ENCODE peak calls at places on chromosomes 7 and 10, in six cellular contexts. C is right lobe of liver, N is psoas muscle, M is heart left ventricle, A is A673, O is K562. W is an unnamed sample.

GRCh38 chr7:136138991-136139390 is 161.8 kb upstream of the MTPN start:
- DNase-seq in M (no peak), A (no peak), C (no peak), O (no peak), N (no peak), W (no peak)

GRCh38 chr7:130845581-130846085 is 111.6 kb upstream of the KLF14 start:
- DNase-seq in A (no peak), O (no peak), M (no peak), N (no peak), C (no peak), W (no peak)

GRCh38 chr7:144812379-144813283 is 23.2 kb downstream of the TPK1 start:
- DNase-seq in O (no peak), A (peak; percentile 19), N (no peak), C (no peak), M (no peak), W (no peak)

GRCh38 chr10:113982745-113983144 is 60.9 kb upstream of the ADRB1 start:
- DNase-seq in M (no peak), A (peak; percentile 45), N (no peak), C (peak; percentile 36), O (no peak), W (no peak)

GRCh38 chr10:33122014-33122788 is 164.2 kb upstream of the ITGB1 start:
- DNase-seq in C (no peak), N (no peak), O (no peak), M (no peak), A (no peak), W (no peak)

GRCh38 chr7:46810986-46811385 is 770.9 kb downstream of the TNS3 start:
- DNase-seq in M (no peak), N (no peak), A (no peak), O (no peak), C (no peak), W (no peak)

GRCh38 chr7:81138850-81139249 is 220.0 kb upstream of the SEMA3C start:
- DNase-seq in O (no peak), C (no peak), A (no peak), M (no peak), N (no peak), W (no peak)

GRCh38 chr10:13462551-13462950 is 66.3 kb downstream of the BEND7 start:
- DNase-seq in C (no peak), O (no peak), N (no peak), A (no peak), M (no peak), W (no peak)

GRCh38 chr10:124125305-124126116 is 32.1 kb upstream of the CHST15 start:
- DNase-seq in M (no peak), C (no peak), N (no peak), A (peak; percentile 12), O (no peak), W (no peak)

GRCh38 chr7:64636386-64636785 is 29.5 kb upstream of the ZNF107 start:
- DNase-seq in M (no peak), C (no peak), O (peak; percentile 8), N (no peak), A (no peak), W (no peak)

GRCh38 chr7:23012797-23013714 is 874 bp downstream of the HYCC1 start:
- DNase-seq in N (peak; percentile 30), O (peak; percentile 77), A (no peak), M (peak; percentile 41), C (peak; percentile 56), W (peak; percentile 59)

GRCh38 chr10:72158174-72158573 is 57.6 kb upstream of the ANAPC16 start:
- DNase-seq in O (no peak), A (peak; percentile 86), M (no peak), C (no peak), N (no peak), W (no peak)

GRCh38 chr10:1019362-1019761 is 6.3 kb downstream of the IDI2 start:
- DNase-seq in C (no peak), M (no peak), A (no peak), N (no peak), O (no peak), W (no peak)

GRCh38 chr7:4108951-4109350 is 573.1 kb upstream of the FOXK1 start:
- DNase-seq in N (no peak), O (no peak), C (no peak), M (no peak), A (no peak), W (no peak)

GRCh38 chr10:98391578-98391991 is 23.4 kb downstream of the PYROXD2 start:
- DNase-seq in O (no peak), A (no peak), M (peak; percentile 49), N (peak; percentile 70), C (no peak), W (no peak)

GRCh38 chr10:35890061-35890969 is 248.2 kb upstream of the FZD8 start:
- DNase-seq in O (no peak), M (no peak), N (no peak), C (no peak), A (peak; percentile 71), W (no peak)

GRCh38 chr7:14332155-14332554 is 342.7 kb upstream of the ETV1 start:
- DNase-seq in C (no peak), A (peak; percentile 4), O (no peak), N (no peak), M (peak; percentile 41), W (no peak)

GRCh38 chr7:78852951-78853350 is 600.5 kb downstream of the MAGI2 start:
- DNase-seq in A (no peak), M (no peak), C (no peak), N (no peak), O (no peak), W (no peak)

GRCh38 chr7:120995659-120996058 is 7.1 kb downstream of the CPED1 start:
- DNase-seq in A (no peak), O (no peak), C (no peak), N (no peak), M (no peak), W (no peak)

GRCh38 chr7:26508917-26509316 is 217.3 kb downstream of the SNX10 start:
- DNase-seq in M (no peak), C (no peak), A (no peak), N (no peak), O (no peak), W (peak; percentile 31)

GRCh38 chr7:132080967-132081668 is 495.2 kb downstream of the PLXNA4 start:
- DNase-seq in M (no peak), O (no peak), A (no peak), N (no peak), C (no peak), W (no peak)

GRCh38 chr10:15202639-15203038 is 34.1 kb upstream of the NMT2 start:
- DNase-seq in M (no peak), A (no peak), O (no peak), N (no peak), C (no peak), W (no peak)

GRCh38 chr10:11539191-11539868 is 72.1 kb downstream of the USP6NL start:
- DNase-seq in O (peak; percentile 58), N (no peak), M (no peak), C (no peak), A (peak; percentile 87), W (no peak)

DNA sequence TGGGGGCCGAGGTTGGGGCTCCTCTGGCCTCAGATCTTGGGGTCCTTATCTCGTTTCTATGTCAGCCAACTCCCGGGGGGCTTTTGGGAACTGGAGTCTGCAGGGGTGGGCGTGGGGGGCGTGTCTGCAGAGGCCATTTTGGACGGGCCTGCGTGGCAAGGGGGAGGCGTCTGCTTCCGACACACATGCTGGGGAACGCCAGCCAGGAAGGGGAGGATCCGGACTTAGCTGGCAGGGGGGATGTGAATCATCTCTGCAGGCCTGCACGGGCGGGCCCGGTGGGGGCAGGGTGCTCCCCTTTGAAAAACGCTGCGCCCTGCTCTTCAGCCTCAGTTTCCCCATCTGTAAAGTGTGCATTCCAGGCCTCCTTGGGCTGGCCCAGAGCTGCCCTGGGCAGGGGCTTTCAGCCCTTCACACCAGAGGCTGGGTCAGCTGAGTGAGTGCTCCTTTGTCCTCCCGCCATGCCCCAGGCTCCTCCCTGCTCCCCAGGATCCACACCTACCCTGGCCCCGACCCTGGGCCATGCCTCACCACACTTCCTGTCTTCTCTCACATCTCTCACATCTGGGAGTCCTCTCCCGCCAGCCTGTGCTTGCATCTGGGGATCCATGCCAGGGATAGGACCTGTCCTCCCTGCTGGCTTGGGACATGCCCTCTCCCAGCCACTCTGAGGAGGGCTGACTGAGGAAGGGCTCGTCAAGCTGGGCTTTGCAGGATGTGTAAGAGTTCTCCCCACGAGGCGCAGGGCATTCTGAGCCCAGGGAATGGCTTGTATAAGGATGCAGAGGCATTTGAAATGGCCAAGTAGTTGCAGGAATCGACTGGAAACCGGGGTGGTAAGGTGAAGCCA is 172.6 kb upstream of the TNRC18 start:
- DNase-seq in C (no peak), O (peak; percentile 94), M (peak; percentile 79), A (peak; percentile 97), N (peak; percentile 88), W (peak; percentile 26)
- H3K4me1 ChIP-seq in C (no peaks in the 10 kb centered on the region), O (peaks cover 89% of the 10 kb centered on the region), M (peaks cover 65% of the 10 kb centered on the region), A (peaks cover 41% of the 10 kb centered on the region), N (peaks cover 5% of the 10 kb centered on the region), W (peaks cover 44% of the 10 kb centered on the region)

GRCh38 chr10:84308021-84308420 is 20.4 kb upstream of the CCSER2 start:
- DNase-seq in N (no peak), C (no peak), O (no peak), A (no peak), M (no peak), W (no peak)

GRCh38 chr10:84308481-84309304 is 19.7 kb upstream of the CCSER2 start:
- DNase-seq in N (peak; percentile 21), O (peak; percentile 29), A (peak; percentile 83), M (peak; percentile 63), C (no peak), W (no peak)

GRCh38 chr10:84310470-84310869 is 17.9 kb upstream of the CCSER2 start:
- DNase-seq in M (no peak), C (no peak), A (no peak), N (no peak), O (peak; percentile 53), W (no peak)

GRCh38 chr10:84302223-84302622 is 26.2 kb upstream of the CCSER2 start:
- DNase-seq in C (no peak), A (no peak), O (no peak), N (no peak), M (no peak), W (no peak)

DNA sequence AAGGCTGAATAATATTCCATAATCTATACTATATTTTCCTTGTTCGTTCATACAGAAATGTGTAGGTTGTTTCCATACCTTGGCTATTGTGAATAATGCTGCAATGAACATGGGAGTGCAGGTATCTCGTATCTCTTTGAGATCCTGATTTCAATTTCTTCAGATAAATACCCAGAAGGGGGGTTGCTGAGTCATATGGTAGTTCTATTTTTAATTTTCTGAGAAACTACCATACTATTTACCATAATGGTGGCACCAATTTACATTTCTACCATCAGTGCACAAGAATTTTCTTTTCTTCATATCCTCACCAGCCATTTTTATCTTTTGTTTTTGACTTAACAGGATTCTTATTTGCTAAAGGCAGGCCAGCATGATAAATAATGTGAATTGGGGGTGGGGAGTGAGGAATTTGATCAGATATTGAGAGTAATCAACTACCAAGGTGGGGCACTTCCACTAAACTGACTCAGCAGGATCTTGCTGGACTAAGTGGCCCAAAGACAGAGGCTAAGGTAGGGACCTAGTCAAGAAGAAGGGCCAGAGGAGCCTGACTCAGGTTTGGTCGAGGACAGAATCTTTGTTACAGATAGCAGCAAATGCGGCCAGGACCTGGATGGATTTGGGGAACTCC is 21.5 kb upstream of the CCSER2 start:
- DNase-seq in A (no peak), N (no peak), C (no peak), O (no peak), M (no peak), W (no peak)
- H3K4me1 ChIP-seq in A (peaks cover 14% of the 10 kb centered on the region), N (no peaks in the 10 kb centered on the region), C (no peaks in the 10 kb centered on the region), O (peaks cover 5% of the 10 kb centered on the region), M (peaks cover 15% of the 10 kb centered on the region), W (no peaks in the 10 kb centered on the region)

GRCh38 chr7:55028011-55028410 is 9.2 kb downstream of the EGFR start:
- DNase-seq in M (no peak), A (no peak), O (no peak), C (no peak), N (no peak), W (no peak)
- H3K4me1 ChIP-seq in M (peaks cover 48% of the 10 kb centered on the region), A (no peaks in the 10 kb centered on the region), O (no peaks in the 10 kb centered on the region), C (peaks cover 45% of the 10 kb centered on the region), N (peaks cover 48% of the 10 kb centered on the region), W (no peaks in the 10 kb centered on the region)

GRCh38 chr7:74187915-74188675 is 13.9 kb downstream of the EIF4H start:
- DNase-seq in N (peak; percentile 41), C (no peak), O (no peak), A (peak; percentile 66), M (no peak), W (no peak)
- H3K4me1 ChIP-seq in N (peaks cover 60% of the 10 kb centered on the region), C (peaks cover 10% of the 10 kb centered on the region), O (no peaks in the 10 kb centered on the region), A (peaks cover 43% of the 10 kb centered on the region), M (peaks cover 57% of the 10 kb centered on the region), W (no peaks in the 10 kb centered on the region)